ENCODE peak calls at places on chromosome 5, in five cellular contexts. S is choroid plexus epithelial cell, Z is lung, D is right atrium auricular region, A is left ventricle myocardium inferior. Y is an unnamed sample.
A peak's percentile ranks its signal among the peaks of the same experiment; 100 is the strongest.

GRCh38 chr5:143898914-143899591 is 87.1 kb downstream of the HMHB1 start:
- DNase-seq in S (no peak), A (no peak), Z (no peak), D (no peak), Y (peak; percentile 21)

GRCh38 chr5:80659111-80659510 is 4.3 kb upstream of the DHFR start:
- DNase-seq in S (peak; percentile 38), D (no peak), A (no peak), Z (no peak), Y (no peak)

GRCh38 chr5:77952811-77953210 is 176.7 kb upstream of the TBCA start:
- DNase-seq in D (no peak), S (peak; percentile 14), Z (no peak), A (no peak), Y (peak; percentile 32)

GRCh38 chr5:50445281-50445949 is 4.3 kb upstream of the EMB start:
- DNase-seq in A (no peak), D (no peak), S (no peak), Z (no peak), Y (no peak)

GRCh38 chr5:51829226-51829625 is 446.0 kb downstream of the ISL1 start:
- DNase-seq in D (no peak), Z (no peak), S (no peak), A (no peak), Y (no peak)

GRCh38 chr5:159242656-159243055 is 20.4 kb upstream of the UBLCP1 start:
- DNase-seq in D (no peak), S (peak; percentile 39), Z (no peak), A (no peak), Y (no peak)

GRCh38 chr5:161548472-161549094 is 2.1 kb upstream of the GABRB2 start:
- DNase-seq in S (no peak), Z (no peak), A (no peak), D (no peak), Y (no peak)

GRCh38 chr5:16841416-16841815 is 94.7 kb downstream of the MYO10 start:
- DNase-seq in D (no peak), S (no peak), Z (no peak), A (no peak), Y (peak; percentile 39)

GRCh38 chr5:107808671-107809137 is 138.0 kb upstream of the EFNA5 start:
- DNase-seq in A (no peak), Z (no peak), D (no peak), S (peak; percentile 38), Y (no peak)

GRCh38 chr5:98940586-98940985 is 11.8 kb upstream of the CHD1 start:
- DNase-seq in Z (no peak), D (no peak), A (no peak), S (peak; percentile 24), Y (peak; percentile 22)

GRCh38 chr5:20254748-20255147 is 266.7 kb upstream of the CDH18 start:
- DNase-seq in D (no peak), Z (no peak), A (no peak), S (no peak), Y (no peak)

GRCh38 chr5:10702040-10702629 is 58.9 kb downstream of the DAP start:
- DNase-seq in A (no peak), D (peak; percentile 66), Z (peak; percentile 34), S (peak; percentile 97), Y (peak; percentile 74)

GRCh38 chr5:172713113-172713808 is 57.7 kb downstream of the DUSP1 start:
- DNase-seq in S (peak; percentile 38), D (no peak), A (peak; percentile 64), Z (peak; percentile 74), Y (peak; percentile 45)

GRCh38 chr5:35416217-35416988 is 186.1 kb upstream of the PRLR start:
- DNase-seq in A (no peak), S (no peak), Z (no peak), D (no peak), Y (no peak)

GRCh38 chr5:93436083-93436482 is 144.9 kb downstream of the NR2F1-AS1 start:
- DNase-seq in D (no peak), S (no peak), A (no peak), Z (no peak), Y (no peak)

GRCh38 chr5:13653709-13654108 is 290.8 kb downstream of the DNAH5 start:
- DNase-seq in A (no peak), S (no peak), Z (no peak), D (no peak), Y (no peak)

GRCh38 chr5:170144286-170145023 is 38.8 kb downstream of the FOXI1 start:
- DNase-seq in Z (no peak), D (no peak), A (no peak), S (no peak), Y (no peak)

GRCh38 chr5:140114341-140115185 is 654 bp downstream of the PURA start:
- DNase-seq in D (peak; percentile 66), Z (peak; percentile 72), S (peak; percentile 76), A (peak; percentile 66), Y (peak; percentile 71)

GRCh38 chr5:173660481-173661280 is 44.2 kb upstream of the BOD1 start:
- DNase-seq in Z (no peak), D (no peak), S (no peak), A (no peak), Y (no peak)

GRCh38 chr5:84438456-84438855 is 53.8 kb upstream of the EDIL3 start:
- DNase-seq in Z (no peak), S (no peak), D (no peak), A (no peak), Y (no peak)

GRCh38 chr5:34826347-34826746 is 12.6 kb upstream of the TTC23L start:
- DNase-seq in D (no peak), A (no peak), S (peak; percentile 38), Z (no peak), Y (no peak)

GRCh38 chr5:154211611-154212390 is 21.3 kb downstream of the GALNT10 start:
- DNase-seq in Z (no peak), D (no peak), A (no peak), S (no peak), Y (no peak)

GRCh38 chr5:172187118-172188032 is 649 bp downstream of the STK10 start:
- DNase-seq in D (peak; percentile 77), Z (peak; percentile 65), S (peak; percentile 75), A (peak; percentile 58), Y (peak; percentile 49)

GRCh38 chr5:172731286-172732073 is 39.5 kb downstream of the DUSP1 start:
- DNase-seq in A (no peak), Z (peak; percentile 67), S (no peak), D (no peak), Y (no peak)

GRCh38 chr5:148798786-148799185 is 27.6 kb upstream of the ADRB2 start:
- DNase-seq in S (no peak), Z (no peak), D (no peak), A (no peak), Y (no peak)

GRCh38 chr5:148794275-148794674 is 32.1 kb upstream of the ADRB2 start:
- DNase-seq in D (no peak), Z (no peak), S (peak; percentile 53), A (no peak), Y (no peak)

GRCh38 chr5:148799737-148800527 is 26.5 kb upstream of the ADRB2 start:
- DNase-seq in Z (no peak), A (no peak), S (no peak), D (no peak), Y (no peak)

GRCh38 chr5:148794729-148795590 is 31.5 kb upstream of the ADRB2 start:
- DNase-seq in D (no peak), Z (no peak), A (no peak), S (peak; percentile 65), Y (no peak)

DNA sequence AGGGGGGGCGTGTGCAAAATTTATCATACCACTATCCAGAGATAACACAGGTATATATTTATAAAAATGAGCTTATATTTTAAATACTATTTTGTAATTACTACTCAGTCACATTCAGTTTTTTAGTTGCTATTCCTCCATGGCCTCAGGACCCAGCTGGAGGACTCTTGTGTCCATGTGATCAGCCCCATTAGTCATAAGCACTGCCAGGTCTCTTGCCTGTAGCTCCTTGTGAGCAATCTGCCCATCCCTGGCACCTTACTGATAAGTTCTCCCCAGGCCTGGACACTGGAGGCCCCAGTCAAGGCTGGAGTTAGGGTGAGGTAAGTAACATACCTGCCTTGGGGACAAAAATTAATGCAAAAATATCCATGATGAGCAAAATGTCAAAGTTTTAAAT is 29.5 kb upstream of the ADRB2 start:
- DNase-seq in Z (no peak), S (no peak), D (no peak), A (no peak), Y (no peak)
- H3K4me3 ChIP-seq in Z (no peak overlapping the region), S (no peak overlapping the region), D (no peak overlapping the region), A (no peak overlapping the region), Y (no peak overlapping the region)

DNA sequence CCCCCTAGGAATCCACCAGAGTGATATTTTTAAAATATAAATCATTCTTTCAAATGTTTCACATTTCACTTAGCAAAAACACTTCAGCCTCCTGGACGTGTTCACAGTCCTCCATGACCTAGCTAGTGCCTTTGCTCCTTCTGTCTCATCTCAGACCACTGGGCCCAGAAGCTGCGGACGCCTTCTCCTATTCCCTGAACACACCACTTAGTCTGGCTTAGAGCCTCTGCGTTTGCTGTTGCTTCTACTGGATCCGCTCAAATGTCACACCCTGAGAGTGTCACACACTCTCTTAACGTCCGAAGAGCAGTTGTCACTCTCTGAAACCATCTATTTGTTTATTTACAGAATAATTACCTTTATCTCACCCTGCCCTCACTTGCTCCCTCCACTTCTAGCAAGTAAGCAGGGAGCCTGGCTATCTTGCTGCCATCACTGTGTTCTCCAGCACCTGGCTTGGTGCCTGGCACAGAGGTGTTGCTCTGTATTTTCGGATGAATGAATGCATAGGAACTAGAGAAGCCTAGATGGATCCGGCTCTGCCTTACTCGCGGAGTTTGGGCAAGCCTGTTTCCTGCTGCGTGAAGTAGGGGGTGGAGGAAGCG is 1.2 kb upstream of the GRK6 start:
- DNase-seq in D (no peak), S (no peak), A (no peak), Z (no peak), Y (no peak)
- H3K4me3 ChIP-seq in D (peak overlapping the region; percentile 51), S (peak overlapping the region; percentile 72), A (peak overlapping the region; percentile 69), Z (no peak overlapping the region), Y (no peak overlapping the region)

DNA sequence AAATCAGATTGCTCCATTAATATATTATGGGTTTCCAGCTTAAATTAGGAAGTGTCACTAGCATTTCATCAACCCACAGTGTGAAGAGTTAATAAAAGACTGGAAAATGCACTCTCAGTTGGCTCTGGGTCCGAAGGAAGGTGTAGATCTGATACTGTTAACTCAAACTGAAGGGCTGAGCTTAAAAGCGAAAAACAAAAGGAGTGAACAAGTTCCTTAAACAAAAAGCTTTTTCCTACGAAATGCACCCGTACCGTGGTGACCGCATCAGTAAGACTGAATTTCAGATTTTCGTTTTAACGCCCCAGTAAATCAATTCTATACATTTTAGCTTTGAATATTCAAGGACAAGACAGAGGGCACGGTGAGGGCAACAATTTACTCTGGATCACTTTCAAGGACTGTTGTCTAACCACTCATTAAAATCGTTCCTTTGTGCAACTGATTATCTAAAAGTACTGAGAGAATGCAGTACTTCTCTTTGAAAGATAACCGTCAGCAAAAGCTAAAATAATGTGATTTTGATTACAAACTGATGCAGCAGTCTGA is 1.9 kb downstream of the HOMER1 start:
- DNase-seq in Z (no peak), A (no peak), D (no peak), S (no peak), Y (peak; percentile 39)
- H3K4me3 ChIP-seq in Z (no peak overlapping the region), A (peak overlapping the region; percentile 81), D (peak overlapping the region; percentile 86), S (peak overlapping the region; percentile 85), Y (peak overlapping the region; percentile 87)

DNA sequence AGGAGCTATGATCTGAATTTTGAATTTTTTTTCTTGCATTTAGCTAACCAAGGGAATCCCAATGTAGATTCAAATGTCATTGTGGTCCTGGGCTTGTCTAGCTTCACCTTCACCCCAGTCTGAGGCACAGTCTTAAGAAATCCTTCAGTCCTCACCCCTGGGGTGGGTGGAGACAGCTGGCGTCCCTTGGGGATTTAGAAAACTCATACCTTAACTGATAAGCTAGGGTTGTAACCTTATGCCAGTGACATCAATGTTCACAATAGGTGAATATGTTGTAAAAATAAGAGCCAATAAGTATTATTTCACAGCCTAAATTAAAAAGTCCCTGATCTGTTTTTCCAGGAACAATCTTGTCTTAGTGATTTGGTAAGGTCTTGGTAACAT is 4.6 kb downstream of the ISOC1 start:
- DNase-seq in S (no peak), A (no peak), D (no peak), Z (no peak), Y (no peak)
- H3K4me3 ChIP-seq in S (no peak overlapping the region), A (peak overlapping the region; percentile 90), D (no peak overlapping the region), Z (no peak overlapping the region), Y (no peak overlapping the region)

Y was measured in endothelial cell of umbilical vein.